ENCODE peak calls at places on chromosomes 4 and X, in five cellular contexts. M is AG09309, W is fibroblast of lung, P is stomach, A is spleen. K is an unnamed sample.

GRCh38 chr4:81605278-81605677 is 133.6 kb upstream of the RASGEF1B start:
- DNase-seq in M (no peak), W (no peak), P (no peak), A (no peak), K (no peak)

GRCh38 chr4:154560824-154561231 is 2.0 kb upstream of the FGB start:
- DNase-seq in M (peak; percentile 17), W (peak; percentile 32), P (no peak), A (no peak), K (no peak)

GRCh38 chr4:145804134-145804533 is 124.2 kb downstream of the C4orf51 start:
- DNase-seq in M (peak; percentile 82), W (peak; percentile 94), P (no peak), A (no peak), K (no peak)

GRCh38 chr4:139596680-139597279 is 40.8 kb upstream of the SETD7 start:
- DNase-seq in M (no peak), W (no peak), P (no peak), A (no peak), K (no peak)

GRCh38 chrX:39336709-39337294 is 535.5 kb downstream of the MID1IP1 start:
- DNase-seq in M (no peak), W (peak; percentile 62), P (no peak), A (no peak), K (no peak)

GRCh38 chr4:40630335-40631021 is 814 bp upstream of the RBM47 start:
- DNase-seq in M (no peak), W (no peak), P (peak; percentile 87), A (peak; percentile 90), K (peak; percentile 64)

GRCh38 chr4:26267087-26267486 is 53.7 kb upstream of the RBPJ start:
- DNase-seq in M (peak; percentile 7), W (peak; percentile 64), P (peak; percentile 31), A (no peak), K (peak; percentile 83)

GRCh38 chrX:17082831-17083230 is 136.4 kb downstream of the REPS2 start:
- DNase-seq in M (no peak), W (peak; percentile 8), P (no peak), A (no peak), K (no peak)

GRCh38 chr4:114615435-114615834 is 16.8 kb downstream of the UGT8 start:
- DNase-seq in M (no peak), W (no peak), P (no peak), A (no peak), K (no peak)

GRCh38 chr4:76977731-76978350 is 28.3 kb downstream of the SEPTIN11 start:
- DNase-seq in M (no peak), W (peak; percentile 74), P (no peak), A (no peak), K (no peak)

GRCh38 chr4:117481742-117482141 is 396.4 kb upstream of the TRAM1L1 start:
- DNase-seq in M (no peak), W (peak; percentile 67), P (no peak), A (no peak), K (no peak)

GRCh38 chrX:73916489-73916888 is 353.5 kb downstream of the CHIC1 start:
- DNase-seq in M (no peak), W (no peak), P (no peak), A (no peak), K (no peak)

GRCh38 chr4:111798840-111799239 is 346.4 kb upstream of the FAM241A start:
- DNase-seq in M (no peak), W (no peak), P (no peak), A (no peak), K (no peak)
- H3K4me3 ChIP-seq in M (no peak overlapping the region), W (no peak overlapping the region), P (no peak overlapping the region), A (no peak overlapping the region), K (no peak overlapping the region)

DNA sequence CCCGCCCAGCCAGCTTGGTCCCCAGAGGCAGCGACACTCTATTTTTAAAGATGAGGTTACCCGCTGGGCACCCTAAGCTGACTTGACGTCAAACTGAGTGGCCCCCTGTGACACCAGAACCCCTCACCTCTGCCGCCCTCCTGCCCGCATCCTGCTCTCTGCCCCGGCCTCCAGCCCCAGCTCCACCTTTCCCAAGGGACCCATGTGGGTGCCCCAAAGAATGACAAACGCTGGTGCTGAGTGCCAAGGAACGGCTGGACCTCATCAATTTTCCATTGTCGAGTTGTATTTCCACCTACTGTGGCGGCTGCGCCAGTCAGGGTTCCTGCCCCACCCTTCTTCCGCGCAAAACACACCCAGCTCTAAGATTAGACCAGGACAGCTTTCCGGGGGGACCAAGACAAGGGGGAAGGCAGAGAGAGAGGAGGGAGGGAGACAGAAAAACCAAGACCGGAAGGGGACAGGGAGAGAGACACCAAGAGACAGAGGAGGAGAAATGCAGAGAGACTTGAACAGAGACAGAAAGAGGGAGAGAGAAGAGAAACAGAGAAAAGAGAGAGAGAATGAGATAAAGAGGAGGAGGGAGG is 2.0 kb downstream of the PRKX start:
- DNase-seq in M (no peak), W (no peak), P (no peak), A (peak; percentile 83), K (no peak)
- H3K4me3 ChIP-seq in M (no peak overlapping the region), W (peak overlapping the region; percentile 51), P (peak overlapping the region; percentile 70), A (peak overlapping the region; percentile 75), K (peak overlapping the region; percentile 49)

DNA sequence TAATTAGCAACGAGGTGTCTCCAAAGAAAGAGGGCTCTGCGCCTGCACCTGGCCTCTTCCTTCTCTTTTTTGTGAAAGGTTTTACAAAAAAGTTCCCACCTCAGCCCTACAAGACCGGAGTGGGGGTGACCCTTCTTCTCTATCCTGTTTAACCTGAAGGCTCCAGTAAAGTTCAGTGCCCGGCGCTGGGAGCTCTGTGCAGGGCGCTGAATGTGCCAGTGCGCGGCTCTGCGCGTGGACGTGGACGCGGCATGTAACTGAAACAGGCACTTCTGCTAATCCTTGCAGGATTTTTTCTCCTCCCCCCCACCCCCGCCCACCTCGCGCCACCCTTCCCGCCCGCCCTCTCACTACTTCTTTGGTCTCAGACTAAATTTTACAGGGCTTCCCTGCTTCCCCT is 2.4 kb downstream of the GPR50 start:
- DNase-seq in M (no peak), W (no peak), P (no peak), A (no peak), K (no peak)
- H3K4me3 ChIP-seq in M (no peak overlapping the region), W (no peak overlapping the region), P (no peak overlapping the region), A (no peak overlapping the region), K (no peak overlapping the region)

GRCh38 chr4:67576538-67576937 is 18.0 kb downstream of the STAP1 start:
- DNase-seq in M (no peak), W (no peak), P (no peak), A (no peak), K (no peak)
- H3K4me3 ChIP-seq in M (no peak overlapping the region), W (no peak overlapping the region), P (no peak overlapping the region), A (no peak overlapping the region), K (no peak overlapping the region)

K was measured in right atrium auricular region.